ENCODE peak calls at places on chromosomes 13 and 19, in five cellular contexts. U, A, W, Y and J are unnamed samples.

GRCh38 chr19:17496337-17496997 is 15.0 kb upstream of the PGLS start:
- DNase-seq in Y (peak; percentile 90), A (peak; percentile 69), U (peak; percentile 65), W (no peak), J (peak; percentile 95)

GRCh38 chr13:112177459-112177858 is 110.5 kb downstream of the SOX1 start:
- DNase-seq in A (no peak), Y (no peak), U (no peak), W (no peak), J (no peak)

GRCh38 chr19:43667524-43668405 is 2.2 kb downstream of the PLAUR start:
- DNase-seq in U (no peak), Y (no peak), W (no peak), A (no peak), J (peak; percentile 47)

GRCh38 chr19:56091066-56091490 is 30.0 kb downstream of the ZNF787 start:
- DNase-seq in Y (no peak), U (no peak), A (no peak), W (no peak), J (no peak)

GRCh38 chr13:50999641-51000040 is 90.0 kb downstream of the RNASEH2B start:
- DNase-seq in A (no peak), Y (no peak), U (no peak), W (no peak), J (no peak)

GRCh38 chr13:26246154-26246553 is 7.8 kb upstream of the CDK8 start:
- DNase-seq in A (no peak), U (no peak), Y (no peak), W (no peak), J (no peak)

GRCh38 chr13:98279473-98280175 is 102.6 kb upstream of the RNF113B start:
- DNase-seq in A (no peak), W (no peak), Y (no peak), U (no peak), J (no peak)

GRCh38 chr19:3142292-3142670 is 6.4 kb downstream of the GNA15 start:
- DNase-seq in Y (peak; percentile 75), W (peak; percentile 42), U (peak; percentile 27), A (no peak), J (no peak)

GRCh38 chr13:108120332-108120731 is 95.0 kb downstream of the LIG4 start:
- DNase-seq in A (no peak), W (no peak), Y (no peak), U (no peak), J (no peak)

GRCh38 chr13:95292622-95293021 is 8.6 kb downstream of the ABCC4 start:
- DNase-seq in U (no peak), Y (no peak), W (no peak), A (no peak), J (no peak)

GRCh38 chr13:40153516-40153915 is 498.1 kb downstream of the COG6 start:
- DNase-seq in W (no peak), A (no peak), Y (no peak), U (no peak), J (no peak)

GRCh38 chr13:59633290-59633689 is 530.4 kb downstream of the DIAPH3 start:
- DNase-seq in W (no peak), Y (no peak), A (no peak), U (no peak), J (no peak)

GRCh38 chr13:103277099-103277498 is 210.9 kb upstream of the SLC10A2 start:
- DNase-seq in Y (no peak), A (no peak), U (no peak), W (no peak), J (no peak)

GRCh38 chr13:85379433-85379832 is 419.8 kb downstream of the SLITRK6 start:
- DNase-seq in W (no peak), A (no peak), U (no peak), Y (no peak), J (no peak)

GRCh38 chr19:49155005-49155826 is at the start of gene HRC:
- DNase-seq in A (no peak), U (no peak), Y (no peak), W (no peak), J (peak; percentile 51)

GRCh38 chr13:78024996-78025395 is 106.4 kb upstream of the EDNRB start:
- DNase-seq in A (no peak), W (no peak), Y (no peak), U (no peak), J (no peak)

GRCh38 chr19:49437231-49437630 is 4.1 kb downstream of the SLC17A7 start:
- DNase-seq in W (no peak), Y (no peak), U (no peak), A (no peak), J (no peak)

GRCh38 chr13:24629320-24629719 is 50.9 kb upstream of the ATP12A start:
- DNase-seq in W (no peak), Y (no peak), U (no peak), A (no peak), J (no peak)

GRCh38 chr13:101433895-101434294 is 17.6 kb upstream of the NALCN start:
- DNase-seq in W (no peak), Y (no peak), U (no peak), A (no peak), J (no peak)

GRCh38 chr13:27658569-27658968 is 36.9 kb downstream of the POLR1D start:
- DNase-seq in Y (no peak), W (no peak), A (no peak), U (no peak), J (no peak)

GRCh38 chr13:92260363-92260762 is 861.9 kb downstream of the GPC5 start:
- DNase-seq in A (no peak), U (no peak), Y (no peak), W (no peak), J (no peak)

GRCh38 chr13:46728777-46729176 is 68.2 kb downstream of the ESD start:
- DNase-seq in A (no peak), W (no peak), Y (peak; percentile 23), U (no peak), J (no peak)

GRCh38 chr13:22455036-22455435 is 725.7 kb upstream of the SGCG start:
- DNase-seq in W (no peak), Y (no peak), U (no peak), A (no peak), J (no peak)

GRCh38 chr19:14198384-14199376 is 7.3 kb downstream of the ADGRL1 start:
- DNase-seq in Y (no peak), A (no peak), U (no peak), W (no peak), J (no peak)

GRCh38 chr19:41299755-41300089 is 10.2 kb upstream of the CCDC97 start:
- DNase-seq in A (no peak), U (no peak), W (peak; percentile 80), Y (no peak), J (no peak)

GRCh38 chr13:95185851-95186250 is 115.4 kb downstream of the ABCC4 start:
- DNase-seq in U (no peak), Y (peak; percentile 40), A (peak; percentile 8), W (no peak), J (no peak)

GRCh38 chr13:21476893-21477472 is 17.9 kb upstream of the ZDHHC20 start:
- DNase-seq in A (peak; percentile 62), Y (peak; percentile 86), W (peak; percentile 37), U (peak; percentile 60), J (peak; percentile 96)